ENCODE peak calls at places on chromosomes 6 and 20, in six cellular contexts. O is heart right ventricle; U is CD8-positive, alpha-beta T cell; B is stimulated activated CD8-positive, alpha-beta memory T cell treated with anti-CD3 and anti-CD28 coated beads, Interleukin-4, amount 100 ng/mL, for 24 hours; T is NAMALWA; V is iris pigment epithelial cell. C is an unnamed sample.

GRCh38 chr20:41004561-41005360 is 23.9 kb upstream of the TOP1 start:
- DNase-seq in T (no peak), O (no peak), V (peak), B (no peak), U (no peak), C (no peak)

GRCh38 chr6:131945971-131946370 is 5.2 kb downstream of the CCN2 start:
- DNase-seq in U (no peak), T (no peak), V (no peak), O (no peak), B (no peak), C (no peak)

GRCh38 chr20:39717976-39718375 is 755.8 kb downstream of the DHX35 start:
- DNase-seq in B (no peak), U (no peak), V (no peak), T (no peak), O (no peak), C (no peak)

GRCh38 chr6:107495196-107495643 is 5.3 kb downstream of the SOBP start:
- DNase-seq in O (no peak), V (peak), U (no peak), B (no peak), T (peak), C (no peak)

GRCh38 chr6:162032620-162033019 is 694.9 kb downstream of the PRKN start:
- DNase-seq in U (no peak), O (no peak), B (no peak), V (peak), T (no peak), C (peak)

GRCh38 chr6:44122821-44123220 is 4.4 kb downstream of the MRPL14 start:
- DNase-seq in V (peak), U (no peak), B (no peak), O (no peak), T (no peak), C (peak)

GRCh38 chr20:58706975-58707681 is 14.5 kb downstream of the NPEPL1 start:
- DNase-seq in B (no peak), T (no peak), O (no peak), V (no peak), U (no peak), C (no peak)

GRCh38 chr6:28711325-28711724 is 185.6 kb downstream of the GPX5 start:
- DNase-seq in U (no peak), T (no peak), B (no peak), V (no peak), O (no peak), C (no peak)

GRCh38 chr20:50372770-50373088 is 137.5 kb upstream of the PTPN1 start:
- DNase-seq in U (no peak), B (no peak), V (no peak), O (no peak), T (no peak), C (no peak)

GRCh38 chr20:25023316-25023715 is 30.8 kb upstream of the APMAP start:
- DNase-seq in U (no peak), T (no peak), V (no peak), B (no peak), O (no peak), C (no peak)

GRCh38 chr6:107314644-107315043 is 144.7 kb downstream of the PDSS2 start:
- DNase-seq in T (no peak), O (no peak), U (no peak), V (no peak), B (no peak), C (no peak)

GRCh38 chr20:1424336-1424735 is 31.5 kb upstream of the FKBP1A start:
- DNase-seq in U (no peak), B (no peak), T (no peak), O (no peak), V (no peak), C (no peak)

GRCh38 chr6:35905141-35905785 is 15.6 kb downstream of the SRPK1 start:
- DNase-seq in T (no peak), B (no peak), U (no peak), V (no peak), O (no peak), C (no peak)

GRCh38 chr6:139539852-139540251 is 165.4 kb upstream of the CITED2 start:
- DNase-seq in U (no peak), T (no peak), V (peak), O (peak), B (no peak), C (no peak)

GRCh38 chr6:10425973-10426780 is 11.3 kb upstream of the TFAP2A start:
- DNase-seq in O (no peak), V (peak), U (no peak), B (no peak), T (no peak), C (peak)

GRCh38 chr6:100370265-100370664 is 94.5 kb downstream of the SIM1 start:
- DNase-seq in O (no peak), T (peak), B (no peak), V (peak), U (no peak), C (peak)

GRCh38 chr6:33841868-33842267 is 38.1 kb upstream of the MLN start:
- DNase-seq in B (no peak), U (no peak), V (no peak), T (no peak), O (no peak), C (no peak)

GRCh38 chr6:53464483-53464882 is 80.4 kb downstream of the GCLC start:
- DNase-seq in O (no peak), T (no peak), V (no peak), U (no peak), B (no peak), C (no peak)

GRCh38 chr20:61477366-61477966 is 225.4 kb downstream of the CDH4 start:
- DNase-seq in O (no peak), V (no peak), B (no peak), U (no peak), T (no peak), C (no peak)

GRCh38 chr6:143594647-143595046 is 83.1 kb upstream of the PHACTR2 start:
- DNase-seq in O (no peak), T (no peak), V (peak), B (no peak), U (no peak), C (no peak)

GRCh38 chr6:157282279-157282678 is 41.0 kb downstream of the TMEM242 start:
- DNase-seq in O (no peak), T (no peak), U (no peak), V (no peak), B (no peak), C (no peak)

GRCh38 chr20:59814835-59815340 is 118.5 kb downstream of the SYCP2 start:
- DNase-seq in U (no peak), O (no peak), B (no peak), V (no peak), T (no peak), C (no peak)

GRCh38 chr6:130367767-130368166 is 1.9 kb downstream of the TMEM200A start:
- DNase-seq in T (no peak), B (no peak), O (no peak), V (no peak), U (no peak), C (no peak)

GRCh38 chr20:17870063-17870740 is 98.4 kb downstream of the SNX5 start:
- DNase-seq in O (peak), V (peak), B (no peak), U (no peak), T (no peak), C (no peak)

GRCh38 chr6:143941852-143942627 is 66.0 kb downstream of the PLAGL1 start:
- DNase-seq in B (peak), T (peak), U (peak), V (peak), O (peak), C (peak)

GRCh38 chr6:170024940-170025339 is 265.9 kb downstream of the DLL1 start:
- DNase-seq in O (no peak), B (no peak), T (no peak), V (peak), U (no peak), C (no peak)

GRCh38 chr20:38579921-38580320 is 1.1 kb upstream of the ADIG start:
- DNase-seq in O (no peak), B (no peak), T (no peak), U (no peak), V (no peak), C (no peak)

GRCh38 chr6:108235121-108235520 is 25.7 kb downstream of the SNX3 start:
- DNase-seq in O (no peak), T (no peak), B (no peak), V (no peak), U (no peak), C (no peak)

GRCh38 chr6:140160909-140161308 is 786.5 kb upstream of the CITED2 start:
- DNase-seq in B (no peak), V (no peak), T (no peak), U (no peak), O (no peak), C (no peak)

GRCh38 chr6:166957087-166957804 is 896 bp upstream of the RNASET2 start:
- DNase-seq in B (peak), O (peak), V (no peak), U (no peak), T (peak), C (no peak)

GRCh38 chr20:37455659-37456058 is 65.4 kb upstream of the NNAT start:
- DNase-seq in B (no peak), U (no peak), T (no peak), O (no peak), V (no peak), C (no peak)

C was measured in OCI-M1.